ENCODE peak calls at places on chromosomes 13 and 19, in six cellular contexts. Q, D, A, I, K and F are unnamed samples.

GRCh38 chr19:34353546-34353945 is 11.4 kb upstream of the GPI start:
- DNase-seq in Q (no peak), D (no peak), A (no peak), I (no peak), K (no peak), F (no peak)

GRCh38 chr13:40668335-40668734 is 1.9 kb upstream of the FOXO1 start:
- DNase-seq in Q (no peak), D (peak; percentile 21), A (peak; percentile 31), I (no peak), K (peak; percentile 34), F (no peak)

GRCh38 chr19:548841-549830 is 5.3 kb downstream of the GZMM start:
- DNase-seq in Q (no peak), D (no peak), A (no peak), I (no peak), K (no peak), F (no peak)

GRCh38 chr19:45364696-45365095 is 5.7 kb downstream of the ERCC2 start:
- DNase-seq in Q (no peak), D (no peak), A (no peak), I (no peak), K (no peak), F (no peak)

GRCh38 chr19:38340927-38341326 is 5.3 kb downstream of the CATSPERG start:
- DNase-seq in Q (no peak), D (no peak), A (no peak), I (no peak), K (no peak), F (no peak)

GRCh38 chr19:18998276-18998675 is 35.0 kb downstream of the SUGP2 start:
- DNase-seq in Q (no peak), D (no peak), A (no peak), I (no peak), K (no peak), F (no peak)

GRCh38 chr19:58379276-58379675 is 1.6 kb downstream of the ZNF837 start:
- DNase-seq in Q (no peak), D (no peak), A (no peak), I (no peak), K (no peak), F (no peak)

GRCh38 chr19:31127132-31127967 is 221.9 kb downstream of the TSHZ3 start:
- DNase-seq in Q (no peak), D (no peak), A (peak; percentile 90), I (no peak), K (no peak), F (no peak)

GRCh38 chr19:41774515-41774980 is 19.2 kb downstream of the CEACAM6 start:
- DNase-seq in Q (no peak), D (no peak), A (no peak), I (no peak), K (peak; percentile 53), F (no peak)

GRCh38 chr19:1672038-1672768 is 19.8 kb upstream of the TCF3 start:
- DNase-seq in Q (no peak), D (no peak), A (peak; percentile 28), I (no peak), K (peak; percentile 71), F (no peak)

GRCh38 chr13:38483623-38484022 is 134.0 kb downstream of the UFM1 start:
- DNase-seq in Q (no peak), D (no peak), A (no peak), I (no peak), K (no peak), F (no peak)

GRCh38 chr19:10748924-10749434 is 31.1 kb downstream of the DNM2 start:
- DNase-seq in Q (no peak), D (peak; percentile 13), A (peak; percentile 67), I (no peak), K (no peak), F (no peak)

GRCh38 chr19:42005504-42005903 is 11.5 kb upstream of the ATP1A3 start:
- DNase-seq in Q (no peak), D (no peak), A (no peak), I (no peak), K (no peak), F (no peak)

GRCh38 chr13:46642254-46642653 is 89.3 kb downstream of the LRCH1 start:
- DNase-seq in Q (no peak), D (no peak), A (no peak), I (no peak), K (no peak), F (no peak)

GRCh38 chr19:33194527-33194883 is 375 bp downstream of the LRP3 start:
- DNase-seq in Q (no peak), D (no peak), A (no peak), I (no peak), K (no peak), F (no peak)

GRCh38 chr13:110132178-110132975 is 174.6 kb downstream of the COL4A1 start:
- DNase-seq in Q (no peak), D (no peak), A (no peak), I (no peak), K (no peak), F (no peak)

GRCh38 chr19:28334419-28334818 is 878.5 kb downstream of the UQCRFS1 start:
- DNase-seq in Q (no peak), D (no peak), A (no peak), I (no peak), K (no peak), F (no peak)

GRCh38 chr19:41318696-41319499 is 8.9 kb downstream of the CCDC97 start:
- DNase-seq in Q (no peak), D (no peak), A (no peak), I (no peak), K (no peak), F (no peak)

GRCh38 chr13:98370806-98371553 is 193.9 kb upstream of the RNF113B start:
- DNase-seq in Q (no peak), D (no peak), A (no peak), I (no peak), K (no peak), F (no peak)

GRCh38 chr13:35478384-35479222 is 2.1 kb upstream of the MAB21L1 start:
- DNase-seq in Q (peak; percentile 55), D (no peak), A (no peak), I (no peak), K (no peak), F (no peak)

GRCh38 chr13:46896346-46897138 is at the start of gene HTR2A:
- DNase-seq in Q (no peak), D (no peak), A (peak; percentile 38), I (no peak), K (no peak), F (no peak)

GRCh38 chr13:109516196-109516595 is 270.2 kb downstream of the IRS2 start:
- DNase-seq in Q (no peak), D (no peak), A (no peak), I (no peak), K (no peak), F (no peak)

GRCh38 chr13:33285420-33286124 is at the start of gene STARD13:
- DNase-seq in Q (peak; percentile 78), D (peak; percentile 81), A (peak; percentile 97), I (peak; percentile 81), K (peak; percentile 30), F (peak; percentile 96)

GRCh38 chr19:30224689-30225606 is 147.2 kb upstream of the ZNF536 start:
- DNase-seq in Q (no peak), D (no peak), A (no peak), I (no peak), K (peak; percentile 13), F (peak; percentile 55)

GRCh38 chr13:101218484-101218883 is 197.8 kb downstream of the NALCN start:
- DNase-seq in Q (no peak), D (no peak), A (peak; percentile 15), I (no peak), K (no peak), F (no peak)